ENCODE peak calls at places on chromosomes 11 and 22, in eight cellular contexts. G is GOT3, J is GM13976, M is fibroblast of the aortic adventitia, N is HT1080, L is NCI-H345, P is dermis blood vessel endothelial cell, Q is chondrocyte. V is an unnamed sample.

GRCh38 chr11:45560935-45561330 is 104.5 kb downstream of the CHST1 start:
- DNase-seq in N (no peak), G (no peak), L (no peak), Q (no peak), M (no peak), J (no peak), P (no peak), V (no peak)

GRCh38 chr11:59849129-59849528 is 3.8 kb upstream of the CBLIF start:
- DNase-seq in L (no peak), M (no peak), P (no peak), Q (no peak), G (no peak), N (no peak), J (no peak), V (no peak)

GRCh38 chr22:42288791-42289190 is 18.3 kb upstream of the TCF20 start:
- DNase-seq in J (no peak), G (no peak), L (no peak), Q (no peak), M (no peak), P (no peak), N (no peak), V (no peak)

GRCh38 chr22:46047841-46048595 is 71.1 kb upstream of the WNT7B start:
- DNase-seq in J (no peak), L (no peak), Q (peak), N (no peak), P (no peak), G (no peak), M (no peak), V (peak)

GRCh38 chr22:43824724-43825485 is 12.8 kb upstream of the EFCAB6 start:
- DNase-seq in G (no peak), J (peak), N (no peak), M (no peak), P (no peak), Q (no peak), L (no peak), V (peak)

GRCh38 chr11:132838621-132839020 is 693.7 kb downstream of the OPCML start:
- DNase-seq in M (no peak), N (peak), L (no peak), J (no peak), P (peak), G (no peak), Q (no peak), V (no peak)

GRCh38 chr11:122802876-122803275 is 35.4 kb upstream of the CRTAM start:
- DNase-seq in M (no peak), Q (no peak), G (no peak), J (no peak), N (no peak), L (no peak), P (no peak), V (no peak)

GRCh38 chr11:118144301-118144701 is 8.3 kb downstream of the SCN4B start:
- DNase-seq in G (no peak), Q (no peak), N (no peak), P (no peak), M (no peak), J (no peak), L (no peak), V (no peak)

GRCh38 chr11:128021304-128022006 is 565.9 kb downstream of the ETS1 start:
- DNase-seq in G (no peak), P (no peak), J (no peak), N (peak), L (peak), M (peak), Q (no peak), V (no peak)